ENCODE peak calls at places on chromosomes 12 and 14, in five cellular contexts. G, L, X, H and S are unnamed samples.

GRCh38 chr12:32754101-32754500 is 1.6 kb downstream of the YARS2 start:
- DNase-seq in G (no peak), L (no peak), X (no peak), H (no peak), S (no peak)

GRCh38 chr12:93226356-93226755 is 151.4 kb upstream of the NUDT4 start:
- DNase-seq in G (no peak), L (no peak), X (no peak), H (no peak), S (no peak)

GRCh38 chr12:31318870-31319269 is 7.1 kb downstream of the SINHCAF start:
- DNase-seq in G (no peak), L (no peak), X (no peak), H (no peak), S (no peak)

GRCh38 chr14:91417134-91417982 is at the start of gene CCDC88C:
- DNase-seq in G (peak; percentile 70), L (no peak), X (peak; percentile 82), H (no peak), S (peak; percentile 81)

GRCh38 chr14:104317500-104317805 is 179.1 kb downstream of the KIF26A start:
- DNase-seq in G (no peak), L (no peak), X (peak; percentile 10), H (no peak), S (no peak)

GRCh38 chr12:38113991-38114390 is 202.6 kb upstream of the ALG10B start:
- DNase-seq in G (no peak), L (no peak), X (no peak), H (no peak), S (no peak)

GRCh38 chr12:64232201-64232600 is 10.1 kb upstream of the KICS2 start:
- DNase-seq in G (no peak), L (no peak), X (no peak), H (no peak), S (no peak)

GRCh38 chr12:6752181-6752930 is 585 bp downstream of the MLF2 start:
- DNase-seq in G (peak; percentile 48), L (peak; percentile 16), X (no peak), H (no peak), S (peak; percentile 62)

GRCh38 chr14:76203086-76204001 is 51.6 kb downstream of the GPATCH2L start:
- DNase-seq in G (peak; percentile 85), L (peak; percentile 89), X (no peak), H (peak; percentile 96), S (peak; percentile 10)

GRCh38 chr12:75658826-75659823 is 147.7 kb upstream of the KRR1 start:
- DNase-seq in G (peak; percentile 38), L (peak; percentile 89), X (no peak), H (no peak), S (peak; percentile 44)

GRCh38 chr14:105064721-105065143 is 498 bp downstream of the GPR132 start:
- DNase-seq in G (no peak), L (no peak), X (no peak), H (no peak), S (peak; percentile 70)

GRCh38 chr14:78606111-78606510 is 435.9 kb downstream of the NRXN3 start:
- DNase-seq in G (no peak), L (peak; percentile 11), X (no peak), H (no peak), S (no peak)

GRCh38 chr14:68687746-68688145 is 105.1 kb downstream of the ZFP36L1 start:
- DNase-seq in G (peak; percentile 87), L (peak; percentile 97), X (no peak), H (no peak), S (no peak)

GRCh38 chr14:68686724-68687123 is 106.1 kb downstream of the ZFP36L1 start:
- DNase-seq in G (no peak), L (no peak), X (no peak), H (no peak), S (no peak)

GRCh38 chr14:68690106-68690960 is 102.5 kb downstream of the ZFP36L1 start:
- DNase-seq in G (no peak), L (no peak), X (no peak), H (no peak), S (no peak)

GRCh38 chr14:68689426-68689825 is 103.4 kb downstream of the ZFP36L1 start:
- DNase-seq in G (no peak), L (no peak), X (no peak), H (no peak), S (no peak)

GRCh38 chr14:68688872-68689371 is 103.9 kb downstream of the ZFP36L1 start:
- DNase-seq in G (no peak), L (no peak), X (no peak), H (no peak), S (no peak)
- TF ChIP-seq CTCF in G (no peak), L (peak; percentile 28), X (no peak), H (peak; percentile 32), S (no peak)

GRCh38 chr14:48690349-48690748 is 895.8 kb downstream of the RPS29 start:
- DNase-seq in G (no peak), L (no peak), X (no peak), H (no peak), S (no peak)
- TF ChIP-seq CTCF in G (no peak), L (peak; percentile 33), X (no peak), H (peak; percentile 23), S (no peak)

GRCh38 chr12:86914716-86915115 is 658.5 kb upstream of the MGAT4C start:
- DNase-seq in G (peak; percentile 26), L (no peak), X (no peak), H (peak; percentile 24), S (no peak)
- TF ChIP-seq CTCF in G (peak; percentile 36), L (peak; percentile 77), X (no peak), H (peak; percentile 87), S (no peak)

GRCh38 chr12:59999291-59999690 is 403.5 kb downstream of the SLC16A7 start:
- DNase-seq in G (no peak), L (no peak), X (no peak), H (no peak), S (no peak)
- TF ChIP-seq CTCF in G (no peak), L (no peak), X (no peak), H (no peak), S (no peak)

GRCh38 chr12:105706321-105706972 is 376.0 kb downstream of the C12orf75 start:
- DNase-seq in G (no peak), L (no peak), X (no peak), H (peak; percentile 4), S (no peak)
- TF ChIP-seq CTCF in G (no peak), L (no peak), X (no peak), H (no peak), S (no peak)

GRCh38 chr12:49055978-49056754 is 4.4 kb downstream of the KMT2D start:
- DNase-seq in G (peak; percentile 43), L (no peak), X (peak; percentile 56), H (peak; percentile 49), S (peak; percentile 76)

GRCh38 chr12:49055092-49055491 is 5.5 kb downstream of the KMT2D start:
- DNase-seq in G (no peak), L (no peak), X (no peak), H (no peak), S (no peak)

GRCh38 chr12:49052451-49053208 is 8.0 kb downstream of the KMT2D start:
- DNase-seq in G (no peak), L (no peak), X (no peak), H (no peak), S (no peak)

GRCh38 chr12:49054524-49054923 is 6.1 kb downstream of the KMT2D start:
- DNase-seq in G (no peak), L (no peak), X (no peak), H (no peak), S (no peak)

DNA sequence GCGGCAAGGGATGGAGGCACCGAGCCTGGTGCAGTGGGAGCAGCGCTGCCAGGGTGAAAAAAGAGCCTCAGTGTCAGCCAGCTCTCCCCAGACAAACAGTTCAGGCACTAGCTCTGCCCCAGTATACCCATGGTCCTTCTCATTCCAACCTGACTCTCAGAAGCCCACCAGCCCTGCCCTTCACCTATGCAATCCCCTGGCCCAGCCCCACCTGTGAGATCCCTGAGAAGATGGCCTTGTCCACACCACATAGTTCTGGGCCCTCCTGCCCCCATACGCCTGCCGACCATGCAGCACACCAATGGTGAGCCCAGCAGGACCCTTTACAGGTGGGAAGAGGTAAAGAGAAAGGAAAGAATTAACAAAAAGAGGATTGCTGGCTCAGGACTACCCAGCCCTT is 6.5 kb downstream of the KMT2D start:
- DNase-seq in G (no peak), L (no peak), X (no peak), H (no peak), S (no peak)
- TF ChIP-seq CTCF in G (no peak), L (no peak), X (no peak), H (no peak), S (no peak)

GRCh38 chr12:10904686-10905085 is 4.7 kb downstream of the TAS2R13 start:
- DNase-seq in G (no peak), L (no peak), X (no peak), H (no peak), S (no peak)

GRCh38 chr12:10900972-10901371 is 8.4 kb downstream of the TAS2R13 start:
- DNase-seq in G (no peak), L (no peak), X (no peak), H (no peak), S (no peak)

GRCh38 chr12:10896854-10897253 is 12.5 kb downstream of the TAS2R13 start:
- DNase-seq in G (no peak), L (no peak), X (no peak), H (no peak), S (no peak)

GRCh38 chr12:10901427-10901826 is 7.9 kb downstream of the TAS2R13 start:
- DNase-seq in G (no peak), L (peak; percentile 8), X (no peak), H (no peak), S (no peak)

GRCh38 chr12:10900530-10900929 is 8.8 kb downstream of the TAS2R13 start:
- DNase-seq in G (no peak), L (no peak), X (no peak), H (no peak), S (no peak)
- TF ChIP-seq CTCF in G (no peak), L (no peak), X (no peak), H (no peak), S (no peak)